ENCODE peak calls at places on chromosomes 3 and 15, in ten cellular contexts. One of them, this sample, is unnamed.

GRCh38 chr3:128236667-128237066 is 83.4 kb downstream of the EEFSEC start:
- DNase-seq in right atrium auricular region: no peak
- DNase-seq in cardiac fibroblast: no peak
- DNase-seq in cardiac muscle cell: no peak
- DNase-seq in testis: no peak
- DNase-seq in IMR-90: no peak
- DNase-seq in ovary: no peak
- DNase-seq in transverse colon: no peak
- DNase-seq in bronchial epithelial cell: no peak
- DNase-seq in heart right ventricle: no peak
- DNase-seq in this sample: no peak

GRCh38 chr3:98827221-98827620 is 64.1 kb downstream of the ST3GAL6 start:
- DNase-seq in transverse colon: no peak
- DNase-seq in testis: no peak
- DNase-seq in bronchial epithelial cell: no peak
- DNase-seq in cardiac muscle cell: no peak
- DNase-seq in right atrium auricular region: no peak
- DNase-seq in IMR-90: no peak
- DNase-seq in ovary: no peak
- DNase-seq in cardiac fibroblast: no peak
- DNase-seq in heart right ventricle: no peak
- DNase-seq in this sample: no peak

GRCh38 chr3:161559177-161559998 is 62.8 kb downstream of the OTOL1 start:
- DNase-seq in cardiac muscle cell: peak
- DNase-seq in bronchial epithelial cell: peak
- DNase-seq in right atrium auricular region: no peak
- DNase-seq in transverse colon: no peak
- DNase-seq in ovary: no peak
- DNase-seq in IMR-90: peak
- DNase-seq in heart right ventricle: no peak
- DNase-seq in testis: peak
- DNase-seq in cardiac fibroblast: peak
- DNase-seq in this sample: peak

GRCh38 chr3:157156844-157157635 is 2.9 kb downstream of the CCNL1 start:
- DNase-seq in transverse colon: no peak
- DNase-seq in heart right ventricle: no peak
- DNase-seq in bronchial epithelial cell: peak
- DNase-seq in testis: no peak
- DNase-seq in right atrium auricular region: no peak
- DNase-seq in cardiac fibroblast: peak
- DNase-seq in ovary: no peak
- DNase-seq in cardiac muscle cell: no peak
- DNase-seq in IMR-90: peak
- DNase-seq in this sample: peak

GRCh38 chr3:27127195-27127594 is 242.0 kb downstream of the NEK10 start:
- DNase-seq in testis: no peak
- DNase-seq in IMR-90: no peak
- DNase-seq in cardiac muscle cell: no peak
- DNase-seq in transverse colon: no peak
- DNase-seq in cardiac fibroblast: no peak
- DNase-seq in bronchial epithelial cell: peak
- DNase-seq in heart right ventricle: no peak
- DNase-seq in right atrium auricular region: no peak
- DNase-seq in ovary: no peak
- DNase-seq in this sample: no peak

GRCh38 chr3:177733936-177734335 is 536.7 kb upstream of the TBL1XR1 start:
- DNase-seq in cardiac muscle cell: no peak
- DNase-seq in IMR-90: no peak
- DNase-seq in ovary: no peak
- DNase-seq in testis: no peak
- DNase-seq in cardiac fibroblast: no peak
- DNase-seq in right atrium auricular region: no peak
- DNase-seq in bronchial epithelial cell: no peak
- DNase-seq in heart right ventricle: no peak
- DNase-seq in transverse colon: no peak
- DNase-seq in this sample: no peak

GRCh38 chr15:79777916-79778315 is 118.9 kb downstream of the MTHFS start:
- DNase-seq in ovary: no peak
- DNase-seq in IMR-90: no peak
- DNase-seq in cardiac fibroblast: no peak
- DNase-seq in bronchial epithelial cell: no peak
- DNase-seq in heart right ventricle: no peak
- DNase-seq in transverse colon: no peak
- DNase-seq in cardiac muscle cell: no peak
- DNase-seq in right atrium auricular region: no peak
- DNase-seq in testis: no peak
- DNase-seq in this sample: no peak

GRCh38 chr15:61518191-61518950 is 289.3 kb upstream of the RORA start:
- DNase-seq in IMR-90: peak
- DNase-seq in cardiac muscle cell: no peak
- DNase-seq in cardiac fibroblast: no peak
- DNase-seq in ovary: no peak
- DNase-seq in heart right ventricle: no peak
- DNase-seq in bronchial epithelial cell: peak
- DNase-seq in transverse colon: no peak
- DNase-seq in testis: no peak
- DNase-seq in right atrium auricular region: no peak
- DNase-seq in this sample: no peak

GRCh38 chr3:115279939-115280338 is 132.9 kb upstream of the ZBTB20 start:
- DNase-seq in cardiac muscle cell: peak
- DNase-seq in testis: no peak
- DNase-seq in right atrium auricular region: no peak
- DNase-seq in ovary: no peak
- DNase-seq in heart right ventricle: no peak
- DNase-seq in IMR-90: peak
- DNase-seq in bronchial epithelial cell: no peak
- DNase-seq in transverse colon: no peak
- DNase-seq in cardiac fibroblast: peak
- DNase-seq in this sample: peak

GRCh38 chr3:107542665-107543064 is 19.9 kb downstream of the BBX start:
- DNase-seq in cardiac fibroblast: no peak
- DNase-seq in heart right ventricle: no peak
- DNase-seq in transverse colon: no peak
- DNase-seq in cardiac muscle cell: no peak
- DNase-seq in testis: no peak
- DNase-seq in IMR-90: peak
- DNase-seq in right atrium auricular region: no peak
- DNase-seq in bronchial epithelial cell: no peak
- DNase-seq in ovary: no peak
- DNase-seq in this sample: no peak

GRCh38 chr3:147688868-147689267 is 279.7 kb downstream of the ZIC1 start:
- DNase-seq in ovary: no peak
- DNase-seq in cardiac muscle cell: no peak
- DNase-seq in testis: no peak
- DNase-seq in heart right ventricle: no peak
- DNase-seq in bronchial epithelial cell: no peak
- DNase-seq in IMR-90: no peak
- DNase-seq in transverse colon: no peak
- DNase-seq in right atrium auricular region: no peak
- DNase-seq in cardiac fibroblast: no peak
- DNase-seq in this sample: no peak
- TF ChIP-seq CTCF in ovary: no peak
- TF ChIP-seq CTCF in cardiac muscle cell: no peak
- TF ChIP-seq CTCF in testis: no peak
- TF ChIP-seq CTCF in heart right ventricle: no peak
- TF ChIP-seq CTCF in bronchial epithelial cell: no peak
- TF ChIP-seq CTCF in IMR-90: no peak
- TF ChIP-seq CTCF in transverse colon: no peak
- TF ChIP-seq CTCF in right atrium auricular region: no peak
- TF ChIP-seq CTCF in cardiac fibroblast: no peak
- TF ChIP-seq CTCF in this sample: no peak

DNA sequence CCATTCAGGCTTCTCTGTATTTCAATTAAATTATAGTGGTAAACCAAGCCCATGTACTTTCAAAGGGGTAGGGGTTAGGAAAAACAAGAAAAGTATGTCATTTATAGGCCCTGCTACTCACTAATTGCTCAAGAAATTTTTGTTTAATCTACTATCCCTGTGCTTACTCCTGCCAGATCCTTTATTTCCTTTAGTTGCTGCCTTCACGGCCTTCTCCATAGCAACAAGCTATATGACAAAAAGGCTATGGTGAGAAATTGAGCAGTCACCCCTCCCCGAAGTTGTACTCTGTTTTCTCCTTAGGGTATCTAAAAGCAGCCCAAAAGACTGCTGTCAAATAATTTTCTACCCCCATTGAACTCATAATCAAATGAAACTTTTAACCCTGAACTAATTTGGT is 139.3 kb downstream of the RBPMS2 start:
- DNase-seq in transverse colon: no peak
- DNase-seq in testis: no peak
- DNase-seq in cardiac muscle cell: peak
- DNase-seq in bronchial epithelial cell: no peak
- DNase-seq in cardiac fibroblast: no peak
- DNase-seq in right atrium auricular region: no peak
- DNase-seq in ovary: no peak
- DNase-seq in IMR-90: no peak
- DNase-seq in heart right ventricle: no peak
- DNase-seq in this sample: no peak
- H3K4me3 ChIP-seq in transverse colon: no peak
- H3K4me3 ChIP-seq in testis: no peak
- H3K4me3 ChIP-seq in cardiac muscle cell: no peak
- H3K4me3 ChIP-seq in bronchial epithelial cell: no peak
- H3K4me3 ChIP-seq in cardiac fibroblast: no peak
- H3K4me3 ChIP-seq in right atrium auricular region: no peak
- H3K4me3 ChIP-seq in ovary: no peak
- H3K4me3 ChIP-seq in IMR-90: no peak
- H3K4me3 ChIP-seq in heart right ventricle: no peak
- H3K4me3 ChIP-seq in this sample: no peak

DNA sequence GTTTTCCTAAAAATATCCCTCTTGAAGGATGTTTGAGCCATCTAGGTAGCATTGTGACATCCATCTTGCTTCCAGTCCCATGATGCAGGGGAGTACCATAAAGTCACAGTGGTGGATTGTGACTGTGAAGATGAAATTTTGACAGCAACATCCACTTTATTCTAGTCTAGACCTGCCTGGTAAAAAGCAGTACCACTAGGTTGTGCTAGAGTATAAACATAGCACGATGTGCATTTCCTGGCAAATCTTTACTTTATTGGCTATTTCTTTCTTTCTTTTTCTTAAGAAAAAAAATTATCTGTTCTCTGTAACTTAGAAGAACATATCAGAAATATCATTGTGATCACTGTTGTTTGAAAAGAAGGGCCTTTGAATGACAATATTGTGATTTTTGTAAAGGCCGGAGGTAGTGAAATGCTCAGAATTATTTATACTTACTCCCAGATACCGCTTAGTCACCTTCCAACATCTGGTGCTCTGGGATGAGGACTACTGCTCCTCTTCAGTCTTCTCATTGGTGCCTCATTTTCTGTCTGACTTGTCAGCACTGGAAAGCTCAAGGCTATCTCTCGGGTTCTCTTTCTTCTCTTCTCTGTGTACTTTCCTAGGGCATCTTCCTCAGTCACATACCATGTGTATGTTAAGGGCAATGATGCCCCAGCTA is 35.6 kb downstream of the AGBL1 start:
- DNase-seq in heart right ventricle: no peak
- DNase-seq in cardiac muscle cell: no peak
- DNase-seq in testis: no peak
- DNase-seq in right atrium auricular region: no peak
- DNase-seq in cardiac fibroblast: no peak
- DNase-seq in IMR-90: no peak
- DNase-seq in ovary: no peak
- DNase-seq in transverse colon: no peak
- DNase-seq in bronchial epithelial cell: peak
- DNase-seq in this sample: no peak
- TF ChIP-seq CTCF in heart right ventricle: peak
- TF ChIP-seq CTCF in cardiac muscle cell: no peak
- TF ChIP-seq CTCF in testis: no peak
- TF ChIP-seq CTCF in right atrium auricular region: no peak
- TF ChIP-seq CTCF in cardiac fibroblast: no peak
- TF ChIP-seq CTCF in IMR-90: no peak
- TF ChIP-seq CTCF in ovary: no peak
- TF ChIP-seq CTCF in transverse colon: no peak
- TF ChIP-seq CTCF in bronchial epithelial cell: no peak
- TF ChIP-seq CTCF in this sample: no peak

GRCh38 chr3:187020376-187020775 is 90.0 kb downstream of the ST6GAL1 start:
- DNase-seq in testis: no peak
- DNase-seq in bronchial epithelial cell: no peak
- DNase-seq in heart right ventricle: no peak
- DNase-seq in cardiac muscle cell: no peak
- DNase-seq in ovary: no peak
- DNase-seq in IMR-90: no peak
- DNase-seq in cardiac fibroblast: no peak
- DNase-seq in transverse colon: no peak
- DNase-seq in right atrium auricular region: peak
- DNase-seq in this sample: no peak

GRCh38 chr3:187024561-187025226 is 94.4 kb downstream of the ST6GAL1 start:
- DNase-seq in testis: no peak
- DNase-seq in bronchial epithelial cell: no peak
- DNase-seq in transverse colon: no peak
- DNase-seq in heart right ventricle: no peak
- DNase-seq in cardiac muscle cell: no peak
- DNase-seq in cardiac fibroblast: no peak
- DNase-seq in ovary: no peak
- DNase-seq in IMR-90: no peak
- DNase-seq in right atrium auricular region: no peak
- DNase-seq in this sample: no peak

GRCh38 chr3:187019542-187020072 is 89.3 kb downstream of the ST6GAL1 start:
- DNase-seq in testis: no peak
- DNase-seq in transverse colon: no peak
- DNase-seq in IMR-90: no peak
- DNase-seq in heart right ventricle: no peak
- DNase-seq in cardiac fibroblast: no peak
- DNase-seq in ovary: no peak
- DNase-seq in right atrium auricular region: peak
- DNase-seq in bronchial epithelial cell: no peak
- DNase-seq in cardiac muscle cell: no peak
- DNase-seq in this sample: no peak

GRCh38 chr3:187022403-187023029 is 92.2 kb downstream of the ST6GAL1 start:
- DNase-seq in heart right ventricle: no peak
- DNase-seq in ovary: no peak
- DNase-seq in IMR-90: no peak
- DNase-seq in bronchial epithelial cell: no peak
- DNase-seq in right atrium auricular region: no peak
- DNase-seq in transverse colon: no peak
- DNase-seq in testis: no peak
- DNase-seq in cardiac fibroblast: no peak
- DNase-seq in cardiac muscle cell: no peak
- DNase-seq in this sample: no peak

DNA sequence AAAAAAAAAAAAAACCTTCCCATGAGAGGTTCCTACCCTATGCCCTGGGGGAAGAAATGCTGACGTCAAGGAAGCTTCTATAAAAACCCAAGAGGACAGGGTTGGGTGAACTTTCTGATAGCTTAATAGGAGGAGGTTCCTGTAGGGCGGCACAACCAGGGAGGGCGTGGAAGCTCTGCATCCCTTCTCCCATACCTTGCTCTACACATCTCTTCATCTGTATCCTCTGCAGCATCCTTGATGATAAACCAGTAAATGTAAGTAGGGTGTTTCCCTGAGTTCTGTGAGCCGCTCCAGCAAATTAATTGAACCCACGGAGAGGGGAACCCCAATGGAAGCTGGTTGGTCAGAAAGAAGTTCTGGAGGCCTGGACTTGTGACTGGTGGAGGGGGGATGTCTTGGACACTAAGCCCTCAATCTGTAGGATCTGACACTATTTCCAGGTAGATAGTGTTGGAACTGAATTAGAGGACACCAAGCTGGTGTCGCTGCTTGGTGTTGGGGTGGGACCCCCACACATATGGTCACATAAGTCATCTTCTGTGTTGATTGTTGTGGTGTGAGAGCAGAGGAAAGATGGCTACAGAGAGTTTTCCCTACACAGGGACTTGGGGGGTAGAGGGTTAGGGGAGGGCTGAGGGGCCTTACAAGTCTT is 91.5 kb downstream of the ST6GAL1 start:
- DNase-seq in IMR-90: no peak
- DNase-seq in heart right ventricle: no peak
- DNase-seq in ovary: no peak
- DNase-seq in bronchial epithelial cell: no peak
- DNase-seq in right atrium auricular region: peak
- DNase-seq in cardiac fibroblast: no peak
- DNase-seq in cardiac muscle cell: no peak
- DNase-seq in testis: no peak
- DNase-seq in transverse colon: no peak
- DNase-seq in this sample: no peak
- H3K4me3 ChIP-seq in IMR-90: no peak
- H3K4me3 ChIP-seq in heart right ventricle: no peak
- H3K4me3 ChIP-seq in ovary: no peak
- H3K4me3 ChIP-seq in bronchial epithelial cell: no peak
- H3K4me3 ChIP-seq in right atrium auricular region: no peak
- H3K4me3 ChIP-seq in cardiac fibroblast: no peak
- H3K4me3 ChIP-seq in cardiac muscle cell: no peak
- H3K4me3 ChIP-seq in testis: no peak
- H3K4me3 ChIP-seq in transverse colon: no peak
- H3K4me3 ChIP-seq in this sample: no peak

This sample was measured in foreskin fibroblast.